ENCODE peak calls at places on chromosomes 6 and 20, in four cellular contexts. E is A549, W is HepG2, Q is K562. D is an unnamed sample.

GRCh38 chr6:48560408-48560807 is 449.4 kb upstream of the PTCHD4 start:
- DNase-seq in E (no peak), Q (no peak), W (no peak), D (no peak)

GRCh38 chr6:11964729-11965128 is 47.4 kb upstream of the HIVEP1 start:
- DNase-seq in W (no peak), E (no peak), Q (no peak), D (no peak)

GRCh38 chr20:58524814-58525213 is 9.6 kb upstream of the APCDD1L start:
- DNase-seq in E (peak), Q (no peak), W (no peak), D (no peak)

GRCh38 chr6:9516207-9516606 is 898.7 kb downstream of the TFAP2A start:
- DNase-seq in E (peak), Q (no peak), W (no peak), D (peak)

GRCh38 chr6:160252073-160252809 is 6.4 kb downstream of the SLC22A2 start:
- DNase-seq in W (no peak), Q (no peak), E (no peak), D (no peak)

GRCh38 chr6:14113951-14114350 is 3.6 kb upstream of the CD83 start:
- DNase-seq in W (no peak), Q (no peak), E (no peak), D (no peak)

GRCh38 chr20:17808357-17808756 is 108.6 kb downstream of the BANF2 start:
- DNase-seq in E (no peak), Q (no peak), W (peak), D (no peak)

GRCh38 chr6:158475344-158476302 is 84.3 kb upstream of the TMEM181 start:
- DNase-seq in E (peak), Q (peak), W (no peak), D (no peak)

DNA sequence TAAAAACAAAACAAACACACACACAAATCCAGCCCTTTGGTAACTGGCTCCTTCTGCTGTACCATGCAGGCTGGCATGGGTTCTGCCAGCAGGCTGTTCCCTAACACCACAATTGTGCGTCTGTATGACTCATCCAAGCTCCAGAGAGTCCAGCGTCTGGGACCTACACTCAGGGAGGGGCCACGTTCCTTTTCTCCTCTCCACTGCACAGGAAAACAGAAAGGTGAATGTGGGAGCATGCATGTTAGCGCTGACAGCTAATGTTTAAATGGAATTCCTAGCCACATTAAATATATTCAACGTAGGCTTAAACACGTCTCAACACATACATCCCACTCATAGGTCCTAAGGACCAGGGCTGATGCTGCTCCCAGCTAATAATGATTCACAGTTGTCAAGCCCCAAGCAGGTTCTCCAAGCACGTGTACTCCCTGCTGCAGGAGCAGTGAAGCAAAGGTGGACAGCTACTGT is 20.7 kb downstream of the MAP1LC3A start:
- DNase-seq in W (peak), Q (no peak), E (peak), D (no peak)
- TF ChIP-seq RNF2 in W (no peak), Q (no peak), E (no peak), D (no peak)

GRCh38 chr20:62955519-62956386 is 3.2 kb downstream of the SLC17A9 start:
- DNase-seq in E (no peak), W (peak), Q (no peak), D (no peak)
- TF ChIP-seq RNF2 in E (no peak), W (peak), Q (no peak), D (no peak)

DNA sequence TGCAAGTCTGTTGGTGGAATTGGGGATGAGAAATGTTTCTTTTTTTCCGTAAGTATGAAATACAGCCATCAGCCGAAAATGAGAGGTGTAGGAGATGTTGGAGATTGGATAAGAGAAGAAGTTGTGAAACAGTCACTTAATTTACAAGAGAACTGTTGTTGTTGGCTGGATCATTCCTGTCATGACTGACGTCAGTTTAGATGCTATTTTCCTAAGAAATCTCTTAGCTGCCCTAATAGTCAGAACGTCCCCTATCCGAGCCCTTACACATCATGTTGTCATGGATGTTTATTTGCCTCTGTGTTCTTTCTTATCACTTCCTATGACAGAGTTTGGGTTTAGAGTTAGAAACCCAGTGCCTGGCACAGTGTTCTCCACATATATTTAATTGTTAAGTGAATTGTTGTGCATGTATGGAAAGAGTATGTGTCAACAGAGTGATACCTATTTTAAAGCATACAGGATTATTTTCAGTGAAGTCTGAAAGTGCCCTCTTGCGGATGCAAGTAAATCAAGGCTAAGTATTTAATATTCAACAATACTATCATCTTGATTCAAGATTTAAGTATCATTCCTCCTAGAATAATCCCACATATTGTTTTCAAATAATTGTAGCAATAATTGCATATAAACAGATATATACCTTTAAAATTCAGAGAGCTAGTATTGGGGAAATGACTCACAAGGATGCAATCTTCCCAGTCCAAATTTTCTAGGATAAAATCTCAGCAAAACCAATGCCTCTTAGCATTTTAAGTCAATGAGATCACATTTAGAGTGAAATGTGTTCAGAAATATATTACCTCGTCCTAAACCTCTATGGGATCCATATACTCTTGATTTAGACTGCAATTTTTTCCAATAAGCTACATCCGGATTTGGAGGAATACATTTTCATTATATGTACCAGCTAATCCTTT is 309.9 kb upstream of the NOX3 start:
- DNase-seq in W (peak), E (no peak), Q (no peak), D (no peak)
- TF ChIP-seq RNF2 in W (no peak), E (no peak), Q (no peak), D (no peak)

GRCh38 chr6:41442800-41443501 is 103.2 kb upstream of the FOXP4 start:
- DNase-seq in Q (peak), W (no peak), E (no peak), D (peak)
- TF ChIP-seq RNF2 in Q (peak), W (no peak), E (no peak), D (no peak)

GRCh38 chr6:45619994-45620471 is 242.3 kb upstream of the SUPT3H start:
- DNase-seq in Q (no peak), E (no peak), W (no peak), D (no peak)
- TF ChIP-seq RNF2 in Q (no peak), E (no peak), W (no peak), D (no peak)

GRCh38 chr6:156953125-156953477 is 175.9 kb downstream of the ARID1B start:
- DNase-seq in E (no peak), Q (no peak), W (no peak), D (no peak)
- TF ChIP-seq RNF2 in E (no peak), Q (no peak), W (no peak), D (no peak)

GRCh38 chr20:63737690-63737939 is 1.2 kb downstream of the LIME1 start:
- DNase-seq in Q (no peak), E (no peak), W (peak), D (no peak)

GRCh38 chr20:63738687-63739128 is 868 bp upstream of the SLC2A4RG start:
- DNase-seq in W (peak), E (no peak), Q (peak), D (peak)

GRCh38 chr20:63739129-63740069 is at the start of gene SLC2A4RG:
- DNase-seq in E (peak), Q (peak), W (peak), D (no peak)

GRCh38 chr20:63736893-63737689 is 627 bp downstream of the LIME1 start:
- DNase-seq in W (no peak), Q (peak), E (no peak), D (no peak)

DNA sequence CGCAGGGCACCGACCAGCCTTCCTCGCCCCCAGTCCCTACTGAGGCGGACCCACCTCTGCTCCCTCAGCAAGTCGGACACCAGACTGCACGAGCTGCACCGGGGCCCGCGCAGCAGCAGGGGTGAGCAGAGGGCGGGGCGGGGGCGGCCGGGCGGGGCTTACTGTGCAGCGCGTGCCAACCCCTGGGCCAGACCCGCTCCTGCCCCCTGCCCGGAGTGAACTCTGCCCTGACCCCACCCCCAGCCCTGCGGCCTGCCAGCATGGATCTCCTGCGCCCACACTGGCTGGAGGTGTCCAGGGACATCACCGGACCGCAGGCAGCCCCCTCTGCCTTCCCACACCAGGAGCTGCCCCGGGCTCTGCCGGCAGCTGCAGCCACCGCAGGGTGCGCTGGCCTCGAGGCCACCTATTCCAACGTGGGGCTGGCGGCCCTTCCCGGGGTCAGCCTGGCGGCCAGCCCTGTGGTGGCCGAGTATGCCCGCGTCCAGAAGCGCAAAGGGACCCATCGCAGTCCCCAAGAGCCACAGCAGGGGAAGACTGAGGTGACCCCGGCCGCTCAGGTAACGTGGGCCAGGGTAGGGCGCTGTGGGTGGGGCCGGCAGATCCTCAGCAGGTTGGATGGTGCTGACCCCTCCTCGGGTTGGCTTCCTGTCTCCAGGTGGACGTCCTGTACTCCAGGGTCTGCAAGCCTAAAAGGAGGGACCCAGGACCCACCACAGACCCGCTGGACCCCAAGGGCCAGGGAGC is 1.5 kb upstream of the SLC2A4RG start:
- DNase-seq in Q (peak), E (no peak), W (peak), D (peak)
- TF ChIP-seq RNF2 in Q (no peak), E (no peak), W (peak), D (no peak)

GRCh38 chr6:7237653-7238190 is 75.3 kb downstream of the SSR1 start:
- DNase-seq in W (no peak), Q (no peak), E (no peak), D (no peak)

GRCh38 chr6:7238526-7238899 is 74.5 kb downstream of the SSR1 start:
- DNase-seq in W (no peak), E (no peak), Q (no peak), D (no peak)

GRCh38 chr6:7240351-7240750 is 72.6 kb downstream of the SSR1 start:
- DNase-seq in E (no peak), Q (no peak), W (no peak), D (no peak)

GRCh38 chr6:7239590-7239948 is 73.4 kb downstream of the SSR1 start:
- DNase-seq in E (no peak), W (peak), Q (no peak), D (no peak)

DNA sequence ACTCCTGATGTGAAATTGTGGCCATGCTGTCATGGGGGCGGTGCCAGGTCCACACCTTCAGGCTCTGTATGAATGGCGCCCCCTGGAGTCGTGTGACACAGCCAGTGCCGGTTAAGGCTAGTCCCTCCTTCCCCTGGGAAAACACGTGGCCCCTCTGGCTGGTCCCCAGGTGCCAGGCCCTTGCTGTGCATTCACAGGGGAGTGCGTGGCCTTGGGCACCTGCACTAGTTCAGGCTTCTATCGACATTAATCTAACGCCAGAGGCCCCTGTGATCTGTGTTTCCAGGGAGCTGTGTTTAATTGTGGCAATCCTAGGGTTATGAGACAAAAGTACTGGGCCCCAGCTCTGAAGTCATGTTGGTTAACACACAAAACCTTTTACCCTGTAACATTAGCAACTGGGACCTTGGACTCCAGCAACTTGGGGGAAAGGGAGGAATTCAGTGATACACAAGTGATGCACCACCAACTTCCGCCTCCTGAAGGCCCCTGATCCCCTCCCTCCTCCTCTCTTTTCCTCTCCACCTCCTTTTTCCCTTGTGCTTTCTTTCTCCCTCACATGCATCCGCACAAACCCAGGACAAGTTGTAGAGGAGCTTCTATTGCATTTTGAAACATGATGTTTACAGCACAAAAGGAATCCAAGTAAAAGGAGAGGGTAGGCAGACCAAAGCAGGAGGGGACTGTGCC is 74.0 kb downstream of the SSR1 start:
- DNase-seq in W (peak), Q (peak), E (peak), D (peak)
- TF ChIP-seq RNF2 in W (peak), Q (no peak), E (no peak), D (no peak)

D was measured in H1.